ENCODE peak calls at places on chromosome 19, in four cellular contexts. V is activated CD8-positive, alpha-beta T cell treated with anti-CD3 and anti-CD28 coated beads, Interleukin-2, amount 10 ng/mL, durations not matched to agents 7 days and 5 days; A is T follicular helper cell; D is activated naive CD4-positive, alpha-beta T cell treated with anti-CD3 and anti-CD28 coated beads for 36 hours. E is an unnamed sample.

GRCh38 chr19:45130888-45131615 is 29.7 kb downstream of the NKPD1 start:
- DNase-seq in D (no peak), A (no peak), V (no peak), E (no peak)

GRCh38 chr19:29596885-29597525 is 9.1 kb upstream of the POP4 start:
- DNase-seq in A (no peak), V (no peak), D (no peak), E (no peak)

GRCh38 chr19:38388310-38389100 is at the start of gene SPRED3:
- DNase-seq in V (no peak), D (no peak), A (no peak), E (no peak)

GRCh38 chr19:9757544-9758501 is 10.7 kb downstream of the ZNF846 start:
- DNase-seq in A (no peak), V (no peak), D (no peak), E (no peak)

GRCh38 chr19:4007836-4008539 is 452 bp downstream of the PIAS4 start:
- DNase-seq in V (peak), D (peak), A (no peak), E (no peak)

GRCh38 chr19:19321143-19321577 is 531 bp downstream of the MAU2 start:
- DNase-seq in A (no peak), V (peak), D (peak), E (no peak)

GRCh38 chr19:45922281-45922680 is 7.7 kb upstream of the NANOS2 start:
- DNase-seq in D (no peak), A (no peak), V (peak), E (no peak)

GRCh38 chr19:53102186-53102585 is 1.0 kb downstream of the ZNF160 start:
- DNase-seq in D (no peak), V (no peak), A (no peak), E (no peak)

GRCh38 chr19:1466461-1467227 is 12.4 kb downstream of the C19orf25 start:
- DNase-seq in D (no peak), V (no peak), A (no peak), E (no peak)

GRCh38 chr19:8004723-8005513 is 523 bp downstream of the ELAVL1 start:
- DNase-seq in A (no peak), D (peak), V (peak), E (no peak)

GRCh38 chr19:2922987-2923386 is 21.8 kb downstream of the ZNF77 start:
- DNase-seq in A (no peak), V (no peak), D (no peak), E (no peak)

GRCh38 chr19:34232566-34233481 is 21.5 kb upstream of the GARRE1 start:
- DNase-seq in V (peak), A (no peak), D (peak), E (peak)

GRCh38 chr19:53076984-53077383 is 26.2 kb downstream of the ZNF160 start:
- DNase-seq in D (peak), V (peak), A (no peak), E (no peak)

GRCh38 chr19:52142001-52142595 is 2.4 kb upstream of the ZNF616 start:
- DNase-seq in V (no peak), D (no peak), A (no peak), E (no peak)

GRCh38 chr19:33557720-33558119 is 36.1 kb upstream of the PEPD start:
- DNase-seq in V (no peak), A (no peak), D (no peak), E (no peak)

GRCh38 chr19:35299523-35300339 is 7.8 kb downstream of the MAG start:
- DNase-seq in V (no peak), D (no peak), A (no peak), E (no peak)

GRCh38 chr19:18193388-18194207 is 580 bp downstream of the MPV17L2 start:
- DNase-seq in A (no peak), V (no peak), D (no peak), E (no peak)

GRCh38 chr19:58544591-58545285 is 874 bp downstream of the TRIM28 start:
- DNase-seq in A (peak), V (peak), D (peak), E (no peak)

GRCh38 chr19:9947441-9947840 is 11.1 kb upstream of the OLFM2 start:
- DNase-seq in A (no peak), D (no peak), V (no peak), E (no peak)

GRCh38 chr19:44111910-44112463 is 1.2 kb upstream of the ZNF225 start:
- DNase-seq in D (peak), A (no peak), V (no peak), E (peak)

GRCh38 chr19:9008667-9009066 is 1.5 kb downstream of the MUC16 start:
- DNase-seq in D (no peak), V (no peak), A (no peak), E (no peak)

GRCh38 chr19:37007587-37008220 is 70.5 kb upstream of the ZNF420 start:
- DNase-seq in V (peak), A (peak), D (peak), E (no peak)

GRCh38 chr19:2790194-2790556 is 4.9 kb downstream of the THOP1 start:
- DNase-seq in V (no peak), A (no peak), D (no peak), E (no peak)

GRCh38 chr19:31185261-31185660 is 164.0 kb downstream of the TSHZ3 start:
- DNase-seq in A (no peak), V (no peak), D (no peak), E (no peak)

GRCh38 chr19:4635763-4636135 is 3.6 kb upstream of the TNFAIP8L1 start:
- DNase-seq in A (no peak), D (no peak), V (no peak), E (no peak)